ENCODE peak calls at places on chromosomes 11 and 22, in eight cellular contexts. V is GM23338, D is MM.1S, W is AG10803, P is tibial artery, M is OCI-LY7, F is heart right ventricle, U is neuronal stem cell. K is an unnamed sample.

GRCh38 chr11:125443767-125444311 is 52.2 kb downstream of the FEZ1 start:
- DNase-seq in V (peak), D (no peak), W (no peak), P (no peak), M (no peak), F (no peak), U (peak), K (no peak)

GRCh38 chr11:45927332-45927683 is 4.9 kb downstream of the LARGE2 start:
- DNase-seq in V (no peak), D (no peak), W (no peak), P (no peak), M (no peak), F (no peak), U (no peak), K (no peak)

GRCh38 chr11:120931057-120931779 is 92.7 kb upstream of the TBCEL start:
- DNase-seq in V (peak), D (peak), W (no peak), P (no peak), M (peak), F (no peak), U (no peak), K (no peak)

GRCh38 chr11:279040-279965 is 1.1 kb downstream of the NLRP6 start:
- DNase-seq in V (no peak), D (no peak), W (no peak), P (no peak), M (no peak), F (no peak), U (no peak), K (no peak)

GRCh38 chr11:100961633-100962032 is 168.0 kb downstream of the PGR start:
- DNase-seq in V (no peak), D (no peak), W (no peak), P (no peak), M (no peak), F (no peak), U (no peak), K (no peak)

GRCh38 chr11:17846852-17847453 is 112.4 kb downstream of the KCNC1 start:
- DNase-seq in V (peak), D (no peak), W (no peak), P (no peak), M (peak), F (no peak), U (peak), K (no peak)

GRCh38 chr11:28820296-28820989 is 712.3 kb downstream of the METTL15 start:
- DNase-seq in V (no peak), D (no peak), W (peak), P (no peak), M (no peak), F (no peak), U (no peak), K (no peak)

GRCh38 chr22:44988671-44989070 is 21.1 kb downstream of the PHF21B start:
- DNase-seq in V (no peak), D (no peak), W (no peak), P (no peak), M (no peak), F (no peak), U (no peak), K (no peak)

GRCh38 chr11:125201525-125202121 is 37.1 kb downstream of the PKNOX2 start:
- DNase-seq in V (peak), D (no peak), W (no peak), P (no peak), M (no peak), F (no peak), U (peak), K (no peak)

GRCh38 chr11:34850339-34850738 is 65.8 kb downstream of the APIP start:
- DNase-seq in V (no peak), D (no peak), W (no peak), P (no peak), M (no peak), F (no peak), U (no peak), K (no peak)

GRCh38 chr11:46112961-46113617 is 8.2 kb downstream of the PHF21A start:
- DNase-seq in V (peak), D (peak), W (peak), P (no peak), M (peak), F (no peak), U (peak), K (peak)

GRCh38 chr11:70549386-70549785 is 151.1 kb downstream of the CTTN start:
- DNase-seq in V (no peak), D (no peak), W (no peak), P (no peak), M (no peak), F (no peak), U (no peak), K (no peak)

GRCh38 chr11:37786214-37786755 is 1188.2 kb upstream of the RAG2 start:
- DNase-seq in V (no peak), D (no peak), W (peak), P (no peak), M (no peak), F (no peak), U (no peak), K (no peak)

GRCh38 chr11:30889116-30889765 is 303.1 kb upstream of the MPPED2 start:
- DNase-seq in V (no peak), D (no peak), W (peak), P (no peak), M (no peak), F (no peak), U (no peak), K (no peak)

GRCh38 chr11:91761406-91762027 is 463.1 kb upstream of the FAT3 start:
- DNase-seq in V (peak), D (no peak), W (no peak), P (no peak), M (no peak), F (no peak), U (no peak), K (no peak)

GRCh38 chr11:70191495-70192140 is 11.5 kb upstream of the FADD start:
- DNase-seq in V (peak), D (peak), W (peak), P (peak), M (no peak), F (peak), U (peak), K (no peak)

GRCh38 chr22:22901578-22902218 is 14.1 kb downstream of the IGLL5 start:
- DNase-seq in V (no peak), D (no peak), W (no peak), P (no peak), M (no peak), F (no peak), U (no peak), K (no peak)
- H3K4me3 ChIP-seq in V (no peak), D (no peak), W (no peak), P (no peak), M (no peak), F (no peak), U (no peak), K (no peak)

GRCh38 chr11:9776203-9776602 is 112.3 kb downstream of the SWAP70 start:
- DNase-seq in V (no peak), D (no peak), W (no peak), P (no peak), M (no peak), F (no peak), U (no peak), K (no peak)

GRCh38 chr11:9774591-9775392 is 110.9 kb downstream of the SWAP70 start:
- DNase-seq in V (no peak), D (no peak), W (peak), P (no peak), M (no peak), F (no peak), U (no peak), K (no peak)

GRCh38 chr11:9777066-9777465 is 113.2 kb downstream of the SWAP70 start:
- DNase-seq in V (no peak), D (no peak), W (no peak), P (no peak), M (no peak), F (no peak), U (no peak), K (no peak)

GRCh38 chr11:9775393-9775780 is 111.5 kb downstream of the SWAP70 start:
- DNase-seq in V (peak), D (no peak), W (no peak), P (no peak), M (no peak), F (no peak), U (no peak), K (no peak)

GRCh38 chr11:9777525-9777924 is 113.6 kb downstream of the SWAP70 start:
- DNase-seq in V (no peak), D (no peak), W (no peak), P (no peak), M (no peak), F (no peak), U (no peak), K (no peak)
- H3K4me3 ChIP-seq in V (no peak), D (no peak), W (no peak), P (no peak), M (no peak), F (no peak), U (no peak), K (no peak)

GRCh38 chr11:73281796-73282660 is 9.9 kb downstream of the P2RY6 start:
- DNase-seq in V (no peak), D (no peak), W (no peak), P (no peak), M (no peak), F (no peak), U (no peak), K (no peak)

GRCh38 chr11:73284106-73284505 is 12.0 kb downstream of the P2RY6 start:
- DNase-seq in V (no peak), D (no peak), W (no peak), P (peak), M (no peak), F (no peak), U (no peak), K (no peak)

GRCh38 chr11:73280606-73281005 is 8.5 kb downstream of the P2RY6 start:
- DNase-seq in V (no peak), D (no peak), W (no peak), P (peak), M (no peak), F (no peak), U (no peak), K (no peak)

GRCh38 chr11:73283316-73284035 is 11.3 kb downstream of the P2RY6 start:
- DNase-seq in V (no peak), D (no peak), W (no peak), P (no peak), M (no peak), F (no peak), U (no peak), K (no peak)

GRCh38 chr11:73281201-73281741 is 9.1 kb downstream of the P2RY6 start:
- DNase-seq in V (no peak), D (no peak), W (no peak), P (peak), M (no peak), F (no peak), U (no peak), K (no peak)
- H3K4me3 ChIP-seq in V (no peak), D (no peak), W (no peak), P (no peak), M (no peak), F (no peak), U (no peak), K (no peak)

GRCh38 chr11:134412508-134413333 is 679 bp upstream of the B3GAT1 start:
- DNase-seq in V (peak), D (no peak), W (no peak), P (no peak), M (no peak), F (no peak), U (peak), K (no peak)
- H3K4me3 ChIP-seq in V (peak), D (no peak), W (no peak), P (peak), M (no peak), F (peak), U (peak), K (no peak)

DNA sequence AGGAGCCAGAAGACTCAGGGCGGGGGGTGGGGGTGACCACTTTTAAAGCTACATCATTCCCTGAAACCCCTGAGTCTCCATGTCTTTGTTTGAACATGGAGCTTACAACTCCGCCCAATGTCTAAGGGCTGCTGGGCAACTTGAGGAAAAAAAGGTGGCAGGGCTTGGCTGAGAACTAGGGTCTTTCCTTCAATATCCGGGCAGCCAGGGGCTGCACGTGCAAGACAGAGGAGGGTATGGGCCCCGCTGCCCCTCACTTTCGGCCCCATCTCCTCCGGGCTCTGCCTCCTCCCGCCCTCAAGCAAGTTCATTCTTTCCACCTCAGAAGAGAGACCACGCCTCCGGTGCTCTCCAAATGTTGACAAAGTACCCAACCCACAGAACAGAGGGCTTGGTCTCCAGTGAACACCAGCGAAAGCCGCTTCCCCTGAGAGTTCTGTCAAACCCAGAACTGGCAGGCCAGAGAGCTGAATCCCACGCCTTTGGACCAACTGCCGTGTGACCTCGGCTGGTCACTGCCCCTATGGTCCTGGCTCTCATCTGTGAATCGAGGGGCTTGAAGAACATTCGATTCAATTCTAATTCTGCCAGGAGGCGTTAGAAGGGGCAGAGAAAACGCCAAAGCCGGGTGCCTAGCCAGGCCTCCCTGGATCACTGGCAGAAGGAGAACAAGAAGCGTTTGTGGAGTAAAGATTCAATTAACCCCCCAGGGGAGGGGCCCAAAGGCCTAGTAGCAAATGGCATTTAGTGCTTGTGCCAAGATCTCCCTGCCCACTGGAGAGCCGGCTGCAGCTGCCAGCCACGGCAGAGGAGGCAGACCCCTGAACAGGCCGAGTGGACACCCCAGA is 7.3 kb downstream of the PDGFB start:
- DNase-seq in V (no peak), D (no peak), W (no peak), P (no peak), M (no peak), F (no peak), U (no peak), K (no peak)
- H3K4me3 ChIP-seq in V (no peak), D (no peak), W (no peak), P (no peak), M (no peak), F (peak), U (no peak), K (no peak)

DNA sequence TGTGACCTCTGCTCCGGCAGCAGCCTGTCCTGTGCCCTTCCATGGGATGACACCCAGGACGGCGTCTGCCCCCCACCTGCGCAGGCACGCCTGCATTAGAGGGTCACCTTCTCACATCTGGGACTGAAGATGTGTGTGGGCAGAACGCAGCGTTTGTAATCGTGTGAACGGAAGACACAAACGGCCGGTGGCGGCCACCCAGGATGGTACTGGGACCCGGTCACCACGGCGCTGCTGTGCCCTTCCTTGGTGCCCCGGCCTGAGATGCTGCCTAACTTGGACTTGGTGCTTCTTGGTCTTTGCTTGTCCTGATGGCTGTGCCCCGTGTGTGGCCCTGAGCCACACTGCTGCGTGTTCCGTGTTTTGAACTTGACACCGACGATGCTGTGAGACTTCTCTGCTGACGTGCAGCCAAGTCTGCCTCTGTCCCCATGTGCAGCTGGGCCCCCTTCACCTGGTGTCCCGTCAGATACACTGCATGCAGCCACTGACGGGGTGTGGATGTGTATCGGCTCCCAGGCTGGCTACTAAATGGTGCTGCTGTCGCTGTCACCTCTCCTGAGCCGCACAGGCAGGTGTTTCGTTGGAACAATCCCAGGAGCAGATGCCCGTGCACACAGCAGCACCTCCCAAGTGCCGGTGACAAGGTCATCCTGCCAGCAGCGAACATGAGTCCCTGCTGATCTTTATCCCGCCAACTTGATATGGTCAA is 21.4 kb downstream of the YPEL1 start:
- DNase-seq in V (no peak), D (no peak), W (no peak), P (no peak), M (no peak), F (no peak), U (no peak), K (no peak)
- H3K4me3 ChIP-seq in V (no peak), D (no peak), W (no peak), P (no peak), M (no peak), F (no peak), U (peak), K (no peak)

GRCh38 chr11:110349109-110349996 is 52.9 kb upstream of the RDX start:
- DNase-seq in V (no peak), D (peak), W (no peak), P (no peak), M (no peak), F (no peak), U (no peak), K (no peak)
- H3K4me3 ChIP-seq in V (no peak), D (peak), W (no peak), P (no peak), M (no peak), F (no peak), U (no peak), K (no peak)

K was measured in CD4-positive, alpha-beta memory T cell.